ENCODE peak calls at places on chromosome 19, in ten cellular contexts. Z is psoas muscle, U is cardiac muscle cell, N is heart left ventricle, M is Peyer's patch, A is upper lobe of right lung, C is stomach, Q is RWPE2, J is ascending aorta, W is fibroblast of lung. T is an unnamed sample. For H3K9me3 and H3K27me3, the result is how much of the 10 kb centered on the place peaks cover.

GRCh38 chr19:17172624-17173345 is 42.4 kb upstream of the USE1 start:
- DNase-seq in J (no peak), C (no peak), W (no peak), M (no peak), A (no peak), N (no peak), Q (no peak), Z (no peak), U (no peak), T (no peak)

GRCh38 chr19:35518313-35518712 is 4.9 kb upstream of the DMKN start:
- DNase-seq in Q (no peak), W (peak), Z (no peak), U (peak), J (no peak), A (no peak), M (no peak), C (no peak), N (no peak), T (no peak)

GRCh38 chr19:2426661-2427322 is 594 bp downstream of the TIMM13 start:
- DNase-seq in M (peak), Q (peak), U (peak), C (peak), Z (peak), J (no peak), A (peak), N (peak), W (peak), T (peak)

GRCh38 chr19:17322854-17323253 is 11.8 kb downstream of the ANO8 start:
- DNase-seq in Z (no peak), M (no peak), C (no peak), Q (no peak), U (no peak), N (no peak), J (no peak), A (no peak), W (no peak), T (no peak)

GRCh38 chr19:39825531-39826076 is 8.4 kb downstream of the DYRK1B start:
- DNase-seq in Q (no peak), J (no peak), A (peak), N (no peak), C (no peak), W (no peak), M (no peak), Z (peak), U (no peak), T (no peak)

GRCh38 chr19:4374451-4375163 is 25.7 kb downstream of the SH3GL1 start:
- DNase-seq in C (peak), Z (peak), Q (peak), M (peak), U (peak), N (peak), J (peak), W (peak), A (peak), T (peak)

GRCh38 chr19:55638864-55639359 is 1.9 kb upstream of the ZNF580 start:
- DNase-seq in C (no peak), U (peak), W (peak), J (no peak), M (no peak), Z (peak), Q (no peak), A (peak), N (no peak), T (peak)

GRCh38 chr19:17468302-17469091 is 1.8 kb upstream of the SLC27A1 start:
- DNase-seq in Q (no peak), W (no peak), A (peak), C (peak), M (no peak), Z (peak), N (peak), J (no peak), U (peak), T (peak)

GRCh38 chr19:3372413-3372812 is 6.0 kb downstream of the NFIC start:
- DNase-seq in N (no peak), A (no peak), U (no peak), Z (no peak), C (no peak), M (no peak), Q (no peak), W (no peak), J (no peak), T (no peak)

GRCh38 chr19:16898306-16899015 is 9.7 kb downstream of the F2RL3 start:
- DNase-seq in M (no peak), U (no peak), J (no peak), A (no peak), Z (no peak), C (no peak), Q (no peak), N (no peak), W (no peak), T (no peak)

GRCh38 chr19:28990522-28990921 is 222.4 kb downstream of the UQCRFS1 start:
- DNase-seq in Z (no peak), U (no peak), W (no peak), Q (no peak), J (no peak), A (no peak), M (no peak), C (no peak), N (no peak), T (no peak)

GRCh38 chr19:51965583-51965982 is 21.1 kb downstream of the ZNF350 start:
- DNase-seq in C (no peak), U (no peak), Z (no peak), Q (no peak), M (no peak), N (no peak), A (no peak), J (no peak), W (no peak), T (no peak)
- H3K9me3 ChIP-seq in C (half or more), U (under half), Z (half or more), Q (under half), M (under half), N (half or more), A (half or more), J (half or more), W (under half), T (under half)

DNA sequence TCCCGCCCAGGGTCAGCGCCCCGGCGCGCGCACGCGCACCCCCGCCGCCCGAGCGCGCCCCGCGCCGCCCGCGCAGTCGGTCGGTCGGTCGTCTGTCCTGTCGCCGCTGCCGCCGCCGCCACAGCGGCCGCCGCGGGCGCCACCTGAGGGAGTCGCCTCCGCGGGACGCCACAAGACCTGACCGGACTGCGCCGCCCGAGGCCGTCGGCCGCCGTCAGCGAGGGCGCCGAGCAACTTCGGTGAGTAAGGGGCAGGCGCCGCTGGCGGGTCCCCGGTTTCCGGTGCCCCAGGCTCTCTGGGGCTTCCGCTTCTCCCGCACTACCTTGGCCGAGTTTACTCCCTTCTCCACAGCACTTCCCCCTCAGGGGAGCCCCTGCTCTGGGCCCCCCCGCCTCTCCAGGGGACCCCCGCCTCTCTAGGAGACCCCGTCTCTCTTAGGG is 19.6 kb upstream of the GATAD2A start:
- DNase-seq in N (peak), A (no peak), M (peak), W (no peak), Z (no peak), U (no peak), J (no peak), C (no peak), Q (no peak), T (peak)
- TF ChIP-seq CTCF in N (no peak), A (no peak), M (no peak), W (no peak), Z (no peak), U (no peak), J (no peak), C (no peak), Q (no peak), T (no peak)

GRCh38 chr19:50310759-50311465 is 18.3 kb downstream of the KCNC3 start:
- DNase-seq in C (no peak), M (no peak), N (no peak), U (no peak), Q (no peak), Z (peak), J (no peak), W (no peak), A (no peak), T (no peak)
- H3K27me3 ChIP-seq in C (half or more), M (under half), N (under half), U (under half), Q (under half), Z (under half), J (under half), W (under half), A (half or more), T (half or more)

GRCh38 chr19:27884376-27884775 is 1328.6 kb downstream of the UQCRFS1 start:
- DNase-seq in N (no peak), Z (no peak), A (no peak), Q (no peak), C (no peak), W (no peak), J (no peak), M (no peak), U (no peak), T (no peak)
- H3K9me3 ChIP-seq in N (under half), Z (under half), A (under half), Q (under half), C (under half), W (under half), J (under half), M (under half), U (under half), T (under half)

DNA sequence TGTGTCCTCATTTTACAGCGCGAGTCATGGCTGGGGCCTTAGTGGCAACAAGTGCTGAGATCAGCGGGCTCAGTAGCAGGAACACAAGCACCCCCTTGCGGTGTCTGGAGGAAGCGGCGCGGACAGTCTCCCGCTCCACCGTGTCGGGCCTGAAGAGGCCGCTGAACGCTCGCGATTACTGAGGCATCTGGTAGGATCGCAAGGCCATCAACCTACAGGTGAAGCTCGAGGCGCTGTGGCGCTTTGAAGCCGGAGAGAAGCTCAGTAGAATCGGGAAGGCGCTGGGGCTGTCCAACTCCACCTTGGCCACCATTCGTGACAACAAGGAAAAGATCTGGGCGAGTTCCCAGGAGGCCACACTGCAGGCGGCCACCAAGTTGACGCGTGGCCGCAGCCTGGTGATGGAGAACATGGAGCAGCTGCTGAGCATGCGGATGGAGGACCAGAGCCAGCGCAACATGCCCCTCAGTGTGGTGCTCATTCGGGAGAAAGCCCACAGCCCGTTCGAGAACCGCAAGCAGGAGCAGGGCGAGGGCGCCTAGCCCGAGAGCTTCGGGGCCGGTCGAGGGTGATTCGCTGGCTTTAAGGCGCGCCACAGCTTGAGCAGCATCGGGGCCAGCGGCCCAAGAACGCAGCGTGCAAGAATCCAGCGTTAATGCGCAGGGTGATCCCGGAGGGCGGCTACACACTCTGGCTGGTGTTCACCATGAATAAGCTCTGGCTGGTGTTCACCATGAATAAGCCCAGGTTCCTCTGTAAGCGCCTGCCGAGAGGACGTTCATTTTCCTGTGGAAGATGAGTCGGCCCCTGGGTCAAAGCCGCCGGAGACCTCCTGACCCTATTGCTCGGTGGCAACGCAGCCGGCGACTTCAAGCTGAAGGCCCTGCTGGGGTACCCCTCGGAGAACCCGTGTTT is 8.3 kb upstream of the MZF1 start:
- DNase-seq in N (peak), W (peak), U (peak), M (peak), Q (peak), A (peak), Z (peak), C (peak), J (peak), T (peak)
- TF ChIP-seq CTCF in N (peak), W (peak), U (peak), M (peak), Q (peak), A (peak), Z (peak), C (peak), J (peak), T (peak)

GRCh38 chr19:51271015-51271600 is 20.2 kb downstream of the SIGLECL1 start:
- DNase-seq in A (no peak), N (no peak), J (no peak), M (no peak), Z (no peak), C (no peak), W (no peak), Q (no peak), U (no peak), T (no peak)
- H3K27me3 ChIP-seq in A (under half), N (under half), J (under half), M (under half), Z (under half), C (under half), W (under half), Q (under half), U (under half), T (under half)

DNA sequence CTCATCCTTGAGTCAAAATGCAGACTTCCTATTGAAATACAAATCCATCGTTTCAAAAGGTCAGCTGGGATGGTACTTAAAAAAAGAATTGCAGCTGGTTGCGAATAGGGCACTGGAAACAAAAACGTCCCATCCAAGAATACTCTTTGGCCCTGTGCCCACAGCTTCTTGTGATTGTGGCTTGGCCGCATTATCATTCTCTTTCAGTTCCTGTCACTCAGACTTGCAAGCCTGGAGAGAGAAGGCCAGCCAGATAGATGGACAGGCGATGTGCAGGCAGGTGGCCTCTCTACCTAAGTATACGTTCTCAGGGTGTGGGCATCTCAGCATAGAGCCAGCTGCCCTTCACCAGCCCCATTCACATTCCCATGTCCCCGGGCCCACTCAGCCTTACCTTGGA is 208.5 kb upstream of the ZNF536 start:
- DNase-seq in U (no peak), Z (peak), M (no peak), J (no peak), C (no peak), A (no peak), Q (no peak), N (peak), W (no peak), T (no peak)
- H3K9me3 ChIP-seq in U (under half), Z (under half), M (under half), J (under half), C (under half), A (under half), Q (under half), N (under half), W (under half), T (under half)

T was measured in left lung.